ENCODE peak calls at places on chromosomes 1 and 21, in seven cellular contexts. H, U, B, J, T, Z and V are unnamed samples.

GRCh38 chr1:174218983-174219382 is 59.7 kb downstream of the RABGAP1L start:
- DNase-seq in Z (no peak), H (no peak), T (no peak), B (no peak), U (no peak), J (no peak), V (no peak)

GRCh38 chr1:207518608-207519239 is 22.8 kb downstream of the CR1 start:
- DNase-seq in B (no peak), U (no peak), J (no peak), Z (no peak), H (no peak), T (no peak), V (no peak)

GRCh38 chr1:88029142-88029541 is 654.9 kb upstream of the PKN2 start:
- DNase-seq in T (no peak), Z (no peak), J (no peak), B (no peak), U (no peak), H (no peak), V (no peak)

GRCh38 chr1:228279722-228280105 is 71.9 kb downstream of the OBSCN start:
- DNase-seq in J (no peak), Z (peak), B (peak), H (no peak), T (peak), U (peak), V (no peak)

GRCh38 chr21:46356494-46357334 is 32.8 kb downstream of the PCNT start:
- DNase-seq in T (no peak), J (no peak), H (no peak), B (no peak), Z (peak), U (no peak), V (no peak)

GRCh38 chr1:20385630-20386029 is 95.0 kb downstream of the VWA5B1 start:
- DNase-seq in B (no peak), Z (no peak), U (no peak), J (no peak), H (no peak), T (peak), V (no peak)

GRCh38 chr1:214317734-214318133 is 36.8 kb downstream of the SMYD2 start:
- DNase-seq in T (no peak), B (no peak), U (no peak), J (no peak), H (no peak), Z (no peak), V (no peak)

GRCh38 chr1:39525366-39526165 is 34.1 kb downstream of the BMP8A start:
- DNase-seq in Z (no peak), T (peak), H (no peak), U (no peak), B (no peak), J (no peak), V (no peak)

GRCh38 chr1:55696181-55696580 is 481.0 kb upstream of the USP24 start:
- DNase-seq in H (no peak), T (no peak), U (no peak), Z (no peak), B (no peak), J (no peak), V (no peak)

GRCh38 chr1:58919986-58920376 is 136.1 kb upstream of the JUN start:
- DNase-seq in B (no peak), Z (no peak), H (no peak), T (no peak), U (no peak), J (no peak), V (no peak)

GRCh38 chr1:34101151-34101550 is 63.9 kb downstream of the CSMD2 start:
- DNase-seq in U (no peak), Z (no peak), J (no peak), T (no peak), H (no peak), B (no peak), V (no peak)

GRCh38 chr1:219130536-219130935 is 43.1 kb upstream of the LYPLAL1 start:
- DNase-seq in B (no peak), J (no peak), U (no peak), Z (no peak), H (no peak), T (no peak), V (no peak)

GRCh38 chr1:164440222-164440621 is 118.8 kb upstream of the PBX1 start:
- DNase-seq in J (no peak), U (no peak), Z (no peak), T (no peak), H (peak), B (no peak), V (no peak)

GRCh38 chr1:40371707-40372258 is 1.7 kb upstream of the SMAP2 start:
- DNase-seq in J (no peak), T (no peak), B (no peak), Z (no peak), U (no peak), H (no peak), V (no peak)

GRCh38 chr1:99429754-99430153 is 165.5 kb downstream of the PLPPR4 start:
- DNase-seq in B (no peak), U (no peak), J (no peak), T (no peak), Z (no peak), H (no peak), V (no peak)

GRCh38 chr1:234722904-234723588 is 113.1 kb upstream of the IRF2BP2 start:
- DNase-seq in U (no peak), B (peak), H (peak), T (peak), J (peak), Z (no peak), V (peak)

GRCh38 chr1:234722267-234722704 is 112.3 kb upstream of the IRF2BP2 start:
- DNase-seq in B (no peak), T (no peak), Z (no peak), J (no peak), H (no peak), U (no peak), V (no peak)

GRCh38 chr1:234725177-234726132 is 115.5 kb upstream of the IRF2BP2 start:
- DNase-seq in U (no peak), H (peak), J (no peak), T (no peak), Z (no peak), B (no peak), V (peak)

GRCh38 chr1:234726359-234726836 is 116.4 kb upstream of the IRF2BP2 start:
- DNase-seq in B (no peak), H (no peak), U (no peak), Z (no peak), T (no peak), J (no peak), V (no peak)

GRCh38 chr1:234724517-234725176 is 114.7 kb upstream of the IRF2BP2 start:
- DNase-seq in T (peak), B (peak), H (peak), J (no peak), U (peak), Z (peak), V (no peak)
- H3K4me3 ChIP-seq in T (peak), B (peak), H (peak), J (no peak), U (peak), Z (peak), V (peak)

DNA sequence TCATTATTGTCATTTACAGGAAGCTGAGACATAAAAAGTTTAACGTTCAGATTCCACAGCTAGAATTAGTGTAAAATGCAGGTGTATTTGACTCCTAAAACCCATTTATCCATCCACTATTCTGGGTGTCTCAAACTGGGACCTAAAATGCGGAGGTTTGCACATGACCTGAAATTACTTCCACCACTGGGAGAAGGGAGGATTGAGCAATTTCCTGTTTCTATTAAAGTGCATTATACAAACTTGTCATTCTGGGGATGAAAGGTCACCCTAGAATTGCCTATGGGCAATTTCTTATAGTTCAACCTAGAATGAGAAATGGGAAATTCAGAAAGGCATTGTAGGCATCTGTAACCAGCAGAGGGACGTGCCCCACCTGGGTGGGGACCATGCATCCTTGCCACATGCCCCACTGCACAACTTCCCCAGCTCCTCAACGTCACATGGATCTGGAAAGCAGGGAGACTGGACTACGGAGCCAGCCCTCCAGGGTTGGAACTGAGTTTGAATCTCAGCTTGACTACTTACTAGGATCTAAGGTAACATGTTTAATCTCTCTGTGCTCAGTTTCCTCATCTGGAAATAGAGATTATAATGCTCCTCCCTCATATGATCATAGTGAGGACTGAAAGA is 47.0 kb downstream of the MRPL39 start:
- DNase-seq in B (peak), T (no peak), H (no peak), U (peak), J (no peak), Z (no peak), V (no peak)
- H3K4me3 ChIP-seq in B (no peak), T (no peak), H (no peak), U (no peak), J (no peak), Z (no peak), V (no peak)

GRCh38 chr1:171661076-171661650 is 8.7 kb upstream of the MYOC start:
- DNase-seq in Z (no peak), U (no peak), T (no peak), H (no peak), J (no peak), B (no peak), V (no peak)

GRCh38 chr1:171653796-171654704 is 1.6 kb upstream of the MYOC start:
- DNase-seq in T (no peak), U (no peak), H (no peak), B (no peak), Z (no peak), J (no peak), V (no peak)

GRCh38 chr1:171654705-171655214 is 2.3 kb upstream of the MYOC start:
- DNase-seq in J (no peak), Z (no peak), B (no peak), T (no peak), H (no peak), U (no peak), V (no peak)

GRCh38 chr1:171652234-171652822 is at the start of gene MYOC:
- DNase-seq in B (no peak), U (no peak), J (no peak), Z (no peak), T (no peak), H (no peak), V (no peak)

GRCh38 chr1:171655215-171656116 is 3.0 kb upstream of the MYOC start:
- DNase-seq in U (peak), B (no peak), J (no peak), H (peak), T (peak), Z (peak), V (peak)
- H3K4me3 ChIP-seq in U (peak), B (peak), J (no peak), H (no peak), T (peak), Z (no peak), V (no peak)

GRCh38 chr1:200034262-200034557 is 6.7 kb downstream of the NR5A2 start:
- DNase-seq in H (no peak), T (no peak), B (no peak), U (no peak), Z (no peak), J (no peak), V (no peak)

GRCh38 chr1:200034821-200035396 is 7.4 kb downstream of the NR5A2 start:
- DNase-seq in H (no peak), B (no peak), Z (no peak), J (no peak), T (no peak), U (no peak), V (no peak)

GRCh38 chr1:200036616-200037270 is 9.2 kb downstream of the NR5A2 start:
- DNase-seq in Z (no peak), B (no peak), U (no peak), J (no peak), H (no peak), T (no peak), V (no peak)

GRCh38 chr1:200035956-200036615 is 8.6 kb downstream of the NR5A2 start:
- DNase-seq in T (no peak), J (no peak), H (no peak), B (no peak), Z (no peak), U (no peak), V (no peak)

GRCh38 chr1:200035397-200035955 is 8.0 kb downstream of the NR5A2 start:
- DNase-seq in B (no peak), Z (no peak), H (no peak), T (no peak), J (no peak), U (no peak), V (no peak)
- H3K4me3 ChIP-seq in B (no peak), Z (no peak), H (peak), T (peak), J (no peak), U (no peak), V (no peak)

GRCh38 chr21:21147374-21147745 is 149.2 kb downstream of the NCAM2 start:
- DNase-seq in T (no peak), H (no peak), J (no peak), Z (no peak), B (no peak), U (no peak), V (no peak)
- H3K4me3 ChIP-seq in T (no peak), H (no peak), J (no peak), Z (no peak), B (no peak), U (no peak), V (no peak)

GRCh38 chr1:63480057-63480456 is 43.0 kb downstream of the ITGB3BP start:
- DNase-seq in B (no peak), U (no peak), T (no peak), H (no peak), J (no peak), Z (no peak), V (no peak)

DNA sequence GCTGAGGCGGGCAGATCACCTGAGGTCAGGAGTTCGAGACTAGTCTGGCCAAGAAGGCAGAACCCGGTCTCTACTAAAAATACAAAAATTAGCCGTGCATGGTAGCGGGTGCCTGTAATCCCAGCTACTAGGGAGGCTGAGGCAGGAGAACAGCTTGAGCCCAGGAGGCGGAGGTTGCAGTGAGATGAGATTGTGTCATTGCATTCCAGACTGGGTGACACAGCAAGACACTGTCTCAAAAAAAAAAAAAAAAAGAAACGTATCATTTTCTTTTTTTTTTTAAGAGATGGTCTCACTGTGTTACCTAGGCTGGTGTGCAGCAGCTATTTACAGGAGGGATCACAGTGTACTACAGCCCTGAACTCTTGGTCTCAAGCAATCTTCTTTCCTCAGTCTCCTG is 47.3 kb downstream of the ITGB3BP start:
- DNase-seq in H (no peak), U (no peak), T (no peak), J (no peak), Z (no peak), B (no peak), V (no peak)
- H3K4me3 ChIP-seq in H (no peak), U (no peak), T (no peak), J (no peak), Z (no peak), B (no peak), V (no peak)

DNA sequence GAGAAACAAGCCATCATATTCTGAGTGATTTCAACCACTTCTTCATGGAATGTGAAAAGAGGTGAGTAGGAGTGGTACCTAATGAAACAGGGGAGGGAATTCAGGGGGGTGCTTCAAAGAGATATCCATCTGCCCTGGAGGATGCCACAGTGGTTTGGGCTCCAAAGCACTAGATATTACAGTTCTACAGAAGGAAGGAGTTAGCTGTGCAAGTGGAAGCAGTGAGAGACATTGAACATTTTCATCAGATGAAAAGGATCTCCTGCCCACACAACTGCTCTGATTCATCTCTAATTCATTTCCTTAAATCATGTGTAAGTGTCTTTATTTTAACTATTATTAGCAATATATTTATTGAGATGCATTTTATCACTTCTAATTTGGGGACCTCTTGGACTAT is 2.8 kb upstream of the RGS5 start:
- DNase-seq in T (no peak), U (no peak), J (no peak), H (no peak), B (no peak), Z (no peak), V (no peak)
- H3K4me3 ChIP-seq in T (no peak), U (no peak), J (no peak), H (no peak), B (no peak), Z (no peak), V (no peak)